ENCODE peak calls at places on chromosomes 5 and 9, in six cellular contexts. W, L, A, S, X and I are unnamed samples.
A peak's percentile ranks its signal among the peaks of the same experiment; 100 is the strongest.

GRCh38 chr9:98375138-98375726 is 119.8 kb upstream of the TBC1D2 start:
- DNase-seq in X (no peak), A (peak; percentile 29), W (peak; percentile 36), S (no peak), L (peak; percentile 17), I (peak; percentile 86)

GRCh38 chr5:546376-546908 is 22.2 kb upstream of the SLC9A3 start:
- DNase-seq in S (no peak), A (no peak), L (no peak), X (no peak), W (no peak), I (no peak)

GRCh38 chr5:179821298-179822058 is 773 bp downstream of the SQSTM1 start:
- DNase-seq in S (peak; percentile 81), L (peak; percentile 89), W (peak; percentile 94), A (peak; percentile 80), X (peak; percentile 94), I (peak; percentile 95)

GRCh38 chr9:97615439-97616072 is 17.6 kb downstream of the TSTD2 start:
- DNase-seq in X (peak; percentile 81), S (peak; percentile 29), W (peak; percentile 84), L (peak; percentile 35), A (peak; percentile 72), I (peak; percentile 49)

GRCh38 chr9:80874276-80874675 is 815.1 kb downstream of the TLE1 start:
- DNase-seq in L (peak; percentile 81), W (peak; percentile 44), S (no peak), X (no peak), A (peak; percentile 80), I (peak; percentile 94)

GRCh38 chr5:95686661-95687060 is 3.9 kb upstream of the SPATA9 start:
- DNase-seq in W (no peak), X (peak; percentile 38), S (no peak), L (no peak), A (peak; percentile 26), I (no peak)

GRCh38 chr9:36731576-36731975 is 158.9 kb downstream of the MELK start:
- DNase-seq in L (no peak), A (no peak), X (no peak), S (no peak), W (no peak), I (peak; percentile 18)

GRCh38 chr9:77927265-77927664 is 104.3 kb downstream of the GNAQ start:
- DNase-seq in S (no peak), X (no peak), L (no peak), A (peak; percentile 22), W (peak; percentile 68), I (peak; percentile 53)

GRCh38 chr9:33159058-33159759 is 7.9 kb downstream of the B4GALT1 start:
- DNase-seq in W (peak; percentile 56), S (no peak), A (peak; percentile 59), L (peak; percentile 62), X (no peak), I (no peak)

GRCh38 chr5:149224282-149224681 is 47.4 kb upstream of the AFAP1L1 start:
- DNase-seq in X (no peak), W (no peak), A (no peak), L (no peak), S (no peak), I (no peak)

GRCh38 chr9:69937358-69937757 is 106.3 kb upstream of the MAMDC2 start:
- DNase-seq in X (no peak), S (no peak), A (peak; percentile 70), L (peak; percentile 68), W (no peak), I (no peak)

GRCh38 chr9:137354153-137354844 is 52.2 kb upstream of the NRARP start:
- DNase-seq in W (no peak), L (no peak), X (no peak), S (no peak), A (no peak), I (no peak)

GRCh38 chr5:2068515-2068914 is 185.8 kb upstream of the IRX4 start:
- DNase-seq in X (no peak), W (no peak), A (no peak), S (no peak), L (no peak), I (no peak)

GRCh38 chr5:139593716-139594319 is 32.7 kb downstream of the UBE2D2 start:
- DNase-seq in A (peak; percentile 85), L (peak; percentile 62), X (no peak), W (peak; percentile 47), S (peak; percentile 21), I (peak; percentile 79)

GRCh38 chr5:124645396-124645795 is 101.0 kb downstream of the ZNF608 start:
- DNase-seq in X (no peak), W (no peak), L (peak; percentile 45), A (no peak), S (no peak), I (no peak)

GRCh38 chr9:110767559-110768063 is 99.0 kb downstream of the MUSK start:
- DNase-seq in L (no peak), X (no peak), W (peak; percentile 70), S (no peak), A (no peak), I (peak; percentile 85)

GRCh38 chr5:127967323-127967982 is 116.1 kb upstream of the SLC12A2 start:
- DNase-seq in X (no peak), S (no peak), W (no peak), A (peak; percentile 72), L (no peak), I (no peak)

GRCh38 chr9:85223506-85224108 is 518.1 kb downstream of the AGTPBP1 start:
- DNase-seq in X (no peak), L (peak; percentile 47), W (no peak), A (no peak), S (no peak), I (peak; percentile 64)

GRCh38 chr5:54881286-54882005 is 103.9 kb downstream of the ESM1 start:
- DNase-seq in L (peak; percentile 87), W (no peak), S (no peak), A (peak; percentile 43), X (no peak), I (peak; percentile 20)

GRCh38 chr5:83947763-83948162 is 227.1 kb upstream of the HAPLN1 start:
- DNase-seq in L (no peak), S (no peak), W (peak; percentile 76), X (no peak), A (no peak), I (no peak)

GRCh38 chr9:18424132-18424531 is 49.8 kb upstream of the ADAMTSL1 start:
- DNase-seq in L (no peak), A (no peak), X (no peak), S (no peak), W (peak; percentile 73), I (peak; percentile 42)

GRCh38 chr5:17838506-17838905 is 204.2 kb downstream of the TAF11L14 start:
- DNase-seq in A (peak; percentile 43), X (no peak), W (no peak), L (no peak), S (no peak), I (no peak)

GRCh38 chr5:154071799-154072781 is 33.3 kb downstream of the MFAP3 start:
- DNase-seq in X (peak; percentile 95), L (peak; percentile 56), A (peak; percentile 80), W (peak; percentile 92), S (peak; percentile 56), I (peak; percentile 50)

GRCh38 chr5:97098864-97099454 is 43.5 kb downstream of the LIX1 start:
- DNase-seq in L (no peak), W (peak; percentile 13), X (no peak), S (no peak), A (no peak), I (peak; percentile 6)

GRCh38 chr5:140360681-140361479 is 886 bp downstream of the SLC4A9 start:
- DNase-seq in W (no peak), L (no peak), X (no peak), S (no peak), A (no peak), I (no peak)

GRCh38 chr9:123135458-123135857 is 102.0 kb downstream of the GPR21 start:
- DNase-seq in X (no peak), W (no peak), A (no peak), S (no peak), L (no peak), I (no peak)

GRCh38 chr9:84785766-84786547 is 116.4 kb downstream of the NTRK2 start:
- DNase-seq in W (no peak), X (no peak), S (no peak), L (no peak), A (no peak), I (no peak)

GRCh38 chr5:39376293-39376714 is 12.0 kb upstream of the C9 start:
- DNase-seq in X (peak; percentile 80), A (peak; percentile 94), S (peak; percentile 22), L (peak; percentile 52), W (peak; percentile 74), I (peak; percentile 65)

GRCh38 chr9:110126986-110127864 is 80.7 kb downstream of the C9orf152 start:
- DNase-seq in W (no peak), S (no peak), X (peak; percentile 84), L (peak; percentile 43), A (no peak), I (peak; percentile 58)

GRCh38 chr9:93679536-93680444 is 103.4 kb downstream of the PHF2 start:
- DNase-seq in X (peak; percentile 34), A (no peak), S (no peak), W (no peak), L (no peak), I (no peak)

GRCh38 chr9:113652355-113653152 is 189.0 kb downstream of the RGS3 start:
- DNase-seq in L (peak; percentile 72), A (peak; percentile 17), W (no peak), X (peak; percentile 28), S (no peak), I (no peak)

GRCh38 chr5:17024686-17025180 is 88.6 kb upstream of the MYO10 start:
- DNase-seq in X (peak; percentile 50), W (peak; percentile 66), L (peak; percentile 49), A (peak; percentile 77), S (no peak), I (peak; percentile 62)

GRCh38 chr5:143174714-143175398 is 228.6 kb downstream of the NR3C1 start:
- DNase-seq in S (no peak), L (peak; percentile 42), X (no peak), A (no peak), W (no peak), I (peak; percentile 55)

GRCh38 chr9:81557957-81558791 is 131.2 kb downstream of the TLE1 start:
- DNase-seq in W (peak; percentile 79), S (no peak), L (peak; percentile 57), A (peak; percentile 24), X (no peak), I (peak; percentile 94)

GRCh38 chr5:56817306-56817986 is 2.1 kb downstream of the MAP3K1 start:
- DNase-seq in X (no peak), W (no peak), A (no peak), S (no peak), L (peak; percentile 14), I (no peak)
- H3K9ac ChIP-seq in X (peak overlapping the region; percentile 67), W (peak overlapping the region; percentile 80), A (peak overlapping the region; percentile 65), S (peak overlapping the region; percentile 67), L (peak overlapping the region; percentile 69), I (peak overlapping the region; percentile 85)

GRCh38 chr9:26742843-26743242 is 149.8 kb downstream of the CAAP1 start:
- DNase-seq in L (no peak), X (no peak), S (no peak), W (no peak), A (no peak), I (no peak)
- H3K9ac ChIP-seq in L (no peak overlapping the region), X (no peak overlapping the region), S (no peak overlapping the region), W (no peak overlapping the region), A (no peak overlapping the region), I (no peak overlapping the region)

GRCh38 chr9:71446081-71446480 is 322.2 kb downstream of the CEMIP2 start:
- DNase-seq in S (no peak), A (no peak), L (no peak), X (no peak), W (no peak), I (no peak)
- H3K9ac ChIP-seq in S (no peak overlapping the region), A (no peak overlapping the region), L (no peak overlapping the region), X (no peak overlapping the region), W (no peak overlapping the region), I (no peak overlapping the region)

GRCh38 chr9:127546125-127546832 is 65.8 kb upstream of the STXBP1 start:
- DNase-seq in W (no peak), X (no peak), S (no peak), L (no peak), A (no peak), I (no peak)
- H3K9ac ChIP-seq in W (no peak overlapping the region), X (no peak overlapping the region), S (no peak overlapping the region), L (no peak overlapping the region), A (peak overlapping the region; percentile 39), I (no peak overlapping the region)

GRCh38 chr5:134070979-134071849 is 43.3 kb upstream of the TCF7 start:
- DNase-seq in A (no peak), X (peak; percentile 89), L (no peak), S (no peak), W (peak; percentile 5), I (no peak)
- H3K9ac ChIP-seq in A (no peak overlapping the region), X (no peak overlapping the region), L (no peak overlapping the region), S (no peak overlapping the region), W (no peak overlapping the region), I (no peak overlapping the region)